ENCODE peak calls at places on chromosome X, in six cellular contexts. M is CD4-positive, CD25-positive, alpha-beta regulatory T cell; E is colonic mucosa; S is heart right ventricle; R is tibial artery; N is psoas muscle. V is an unnamed sample.

GRCh38 chrX:39398215-39398972 is 597.1 kb downstream of the MID1IP1 start:
- DNase-seq in M (no peak), R (peak; percentile 62), N (no peak), S (no peak), E (no peak), V (peak; percentile 33)

GRCh38 chrX:7654316-7654715 is 188.7 kb upstream of the VCX start:
- DNase-seq in M (no peak), S (no peak), N (no peak), E (no peak), R (no peak), V (no peak)

GRCh38 chrX:118861338-118861737 is 37.7 kb downstream of the ZCCHC12 start:
- DNase-seq in R (no peak), N (no peak), E (no peak), M (no peak), S (no peak), V (no peak)

GRCh38 chrX:21305799-21306336 is 68.3 kb upstream of the CNKSR2 start:
- DNase-seq in E (no peak), R (no peak), N (no peak), M (peak; percentile 18), S (no peak), V (no peak)

GRCh38 chrX:33065415-33065814 is 145.9 kb downstream of the DMD start:
- DNase-seq in R (no peak), N (no peak), M (no peak), S (no peak), E (no peak), V (no peak)

GRCh38 chrX:133473451-133473850 is 58.2 kb upstream of the GPC4 start:
- DNase-seq in N (no peak), S (no peak), R (no peak), E (no peak), M (no peak), V (no peak)

GRCh38 chrX:97481228-97481627 is 597.5 kb downstream of the RPA4 start:
- DNase-seq in N (no peak), S (no peak), R (no peak), M (no peak), E (no peak), V (no peak)

GRCh38 chrX:111100191-111100590 is 4.2 kb downstream of the PAK3 start:
- DNase-seq in M (peak; percentile 47), S (no peak), E (peak; percentile 27), R (no peak), N (no peak), V (no peak)

GRCh38 chrX:38898261-38898660 is 97.0 kb downstream of the MID1IP1 start:
- DNase-seq in E (no peak), N (no peak), R (no peak), S (no peak), M (no peak), V (no peak)

GRCh38 chrX:72316408-72317079 is 10.8 kb upstream of the CITED1 start:
- DNase-seq in S (no peak), R (no peak), M (no peak), N (no peak), E (no peak), V (no peak)

GRCh38 chrX:70755850-70756249 is 152.7 kb downstream of the TEX11 start:
- DNase-seq in S (no peak), E (no peak), M (peak; percentile 86), N (no peak), R (no peak), V (no peak)

GRCh38 chrX:13411496-13412207 is 91.8 kb upstream of the ATXN3L start:
- DNase-seq in R (no peak), S (no peak), M (no peak), E (no peak), N (no peak), V (no peak)

GRCh38 chrX:47831788-47832187 is 4.9 kb upstream of the ZNF81 start:
- DNase-seq in M (peak; percentile 67), S (peak; percentile 26), R (no peak), N (peak; percentile 56), E (peak; percentile 65), V (peak; percentile 51)

GRCh38 chrX:3184176-3184930 is 143.1 kb downstream of the ARSF start:
- DNase-seq in R (no peak), N (no peak), E (no peak), M (no peak), S (no peak), V (no peak)

GRCh38 chrX:23434356-23434884 is 99.8 kb downstream of the PTCHD1 start:
- DNase-seq in N (peak; percentile 89), M (no peak), E (peak; percentile 57), S (peak; percentile 72), R (peak; percentile 94), V (peak; percentile 84)

GRCh38 chrX:53048169-53049126 is at the start of gene GPR173:
- DNase-seq in M (no peak), S (peak; percentile 41), N (no peak), E (peak; percentile 29), R (peak; percentile 78), V (no peak)

GRCh38 chrX:19554786-19555185 is 39.5 kb upstream of the MAP3K15 start:
- DNase-seq in M (no peak), N (no peak), E (no peak), S (no peak), R (no peak), V (no peak)

GRCh38 chrX:4277122-4277521 is 563.7 kb upstream of the PRKX start:
- DNase-seq in N (no peak), R (no peak), M (no peak), E (no peak), S (no peak), V (no peak)

GRCh38 chrX:150148749-150149672 is 210.7 kb upstream of the EOLA2 start:
- DNase-seq in M (no peak), S (no peak), N (no peak), E (no peak), R (no peak), V (no peak)

GRCh38 chrX:8672176-8672575 is 59.8 kb downstream of the ANOS1 start:
- DNase-seq in R (no peak), M (no peak), N (no peak), S (no peak), E (no peak), V (no peak)

GRCh38 chrX:103441878-103442535 is 65.7 kb downstream of the BEX3 start:
- DNase-seq in M (no peak), R (no peak), S (no peak), N (no peak), E (no peak), V (no peak)

GRCh38 chrX:139932077-139932900 is 564 bp downstream of the ATP11C start:
- DNase-seq in E (peak; percentile 47), R (peak; percentile 74), N (peak; percentile 72), M (no peak), S (peak; percentile 44), V (peak; percentile 43)

GRCh38 chrX:2710041-2710471 is 19.0 kb downstream of the CD99 start:
- DNase-seq in R (no peak), M (peak; percentile 23), N (no peak), S (no peak), E (no peak), V (no peak)

DNA sequence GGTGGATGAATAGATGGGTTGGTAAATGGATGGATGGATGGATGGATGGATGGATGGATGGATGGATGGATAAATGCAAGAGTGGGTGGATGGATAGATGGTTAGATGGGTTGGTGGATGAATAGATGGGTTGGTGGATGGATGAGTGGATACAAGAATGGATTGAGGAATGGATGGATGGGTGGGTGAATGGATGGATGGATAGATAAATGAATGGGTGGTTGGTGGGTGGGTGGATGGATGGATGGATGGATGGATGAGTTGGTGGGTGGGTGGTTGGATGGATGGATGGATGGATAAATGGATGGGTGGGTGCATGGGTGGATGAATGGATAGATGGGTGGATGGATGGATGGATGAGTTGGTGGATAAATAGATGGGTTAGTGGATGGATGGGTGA is 13.8 kb upstream of the CRLF2 start:
- DNase-seq in S (no peak), N (no peak), R (no peak), E (no peak), M (no peak), V (no peak)
- H3K9me3 ChIP-seq in S (no peaks in the 10 kb centered on the region), N (peaks cover 7% of the 10 kb centered on the region), R (no peaks in the 10 kb centered on the region), E (no peaks in the 10 kb centered on the region), M (peaks cover 6% of the 10 kb centered on the region), V (peaks cover 3% of the 10 kb centered on the region)

GRCh38 chrX:95367286-95367685 is 1317.4 kb upstream of the DIAPH2 start:
- DNase-seq in R (no peak), M (no peak), N (no peak), E (no peak), S (no peak), V (no peak)
- H3K4me1 ChIP-seq in R (no peaks in the 10 kb centered on the region), M (no peaks in the 10 kb centered on the region), N (no peaks in the 10 kb centered on the region), E (no peaks in the 10 kb centered on the region), S (no peaks in the 10 kb centered on the region), V (no peaks in the 10 kb centered on the region)

GRCh38 chrX:109943092-109943739 is 59.7 kb upstream of the TMEM164 start:
- DNase-seq in R (no peak), S (no peak), E (no peak), M (no peak), N (no peak), V (no peak)

GRCh38 chrX:109940411-109940810 is 62.5 kb upstream of the TMEM164 start:
- DNase-seq in E (no peak), S (no peak), M (no peak), R (no peak), N (no peak), V (no peak)

GRCh38 chrX:109936114-109936513 is 66.8 kb upstream of the TMEM164 start:
- DNase-seq in M (no peak), S (no peak), N (no peak), R (no peak), E (no peak), V (no peak)

GRCh38 chrX:109936598-109936997 is 66.3 kb upstream of the TMEM164 start:
- DNase-seq in N (no peak), M (no peak), R (no peak), E (no peak), S (no peak), V (no peak)

DNA sequence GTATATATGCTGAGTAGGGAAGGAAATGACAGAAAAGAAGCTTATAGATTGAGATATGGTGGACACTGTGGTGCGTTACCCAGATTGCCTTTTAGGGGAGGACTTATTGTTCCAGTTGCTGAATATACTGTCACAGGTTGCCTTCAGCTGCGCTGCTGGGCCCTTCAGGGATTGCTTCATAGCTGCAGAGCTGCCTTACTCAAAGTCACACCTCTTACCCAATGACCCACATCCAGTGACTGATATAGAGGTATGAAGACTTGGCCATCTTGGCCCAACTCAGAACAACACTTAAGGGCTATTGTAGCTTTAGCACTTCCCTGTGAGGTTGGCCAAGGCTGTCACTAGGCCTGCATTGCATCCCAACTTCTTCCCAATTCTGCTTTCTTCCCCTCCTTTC is 63.4 kb upstream of the TMEM164 start:
- DNase-seq in M (no peak), E (no peak), N (no peak), S (no peak), R (no peak), V (no peak)
- H3K9me3 ChIP-seq in M (no peaks in the 10 kb centered on the region), E (no peaks in the 10 kb centered on the region), N (no peaks in the 10 kb centered on the region), S (no peaks in the 10 kb centered on the region), R (no peaks in the 10 kb centered on the region), V (no peaks in the 10 kb centered on the region)

GRCh38 chrX:1477801-1478458 is 25.2 kb upstream of the ASMTL start:
- DNase-seq in E (peak; percentile 7), S (no peak), N (no peak), R (no peak), M (no peak), V (no peak)

GRCh38 chrX:1472975-1473374 is 20.3 kb upstream of the ASMTL start:
- DNase-seq in R (no peak), M (no peak), S (no peak), N (no peak), E (no peak), V (no peak)

GRCh38 chrX:1476682-1477081 is 24.0 kb upstream of the ASMTL start:
- DNase-seq in M (no peak), E (peak; percentile 4), R (no peak), N (no peak), S (no peak), V (no peak)

GRCh38 chrX:1477229-1477628 is 24.5 kb upstream of the ASMTL start:
- DNase-seq in E (no peak), M (no peak), S (no peak), N (no peak), R (no peak), V (no peak)

GRCh38 chrX:1475881-1476280 is 23.2 kb upstream of the ASMTL start:
- DNase-seq in E (peak; percentile 7), M (no peak), S (no peak), N (no peak), R (no peak), V (no peak)
- H3K4me1 ChIP-seq in E (no peaks in the 10 kb centered on the region), M (peaks cover 26% of the 10 kb centered on the region), S (peaks cover 2% of the 10 kb centered on the region), N (no peaks in the 10 kb centered on the region), R (no peaks in the 10 kb centered on the region), V (no peaks in the 10 kb centered on the region)